ENCODE peak calls at places on chromosomes 4 and X, in five cellular contexts. I is cardiac muscle cell, Y is lung, X is HCT116, Z is H9. M is an unnamed sample. For H3K9me3, the result is how much of the 10 kb centered on the place peaks cover.

GRCh38 chrX:48574270-48575266 is at the start of gene RBM3:
- DNase-seq in I (peak), Y (peak), X (peak), Z (peak), M (peak)

GRCh38 chr4:175427751-175428150 is 384.3 kb downstream of the GPM6A start:
- DNase-seq in I (no peak), Y (no peak), X (no peak), Z (no peak), M (no peak)

GRCh38 chr4:137635108-137635507 is 102.8 kb upstream of the PCDH18 start:
- DNase-seq in I (no peak), Y (no peak), X (no peak), Z (no peak), M (no peak)

GRCh38 chrX:80430826-80431501 is 10.7 kb downstream of the TENT5D start:
- DNase-seq in I (no peak), Y (no peak), X (no peak), Z (no peak), M (peak)

GRCh38 chrX:100976211-100976610 is 6.7 kb downstream of the ARL13A start:
- DNase-seq in I (no peak), Y (no peak), X (no peak), Z (no peak), M (no peak)

GRCh38 chr4:1658581-1658980 is 25.5 kb downstream of the FAM53A start:
- DNase-seq in I (no peak), Y (no peak), X (no peak), Z (no peak), M (no peak)

GRCh38 chr4:55851885-55852284 is 1.6 kb upstream of the EXOC1 start:
- DNase-seq in I (no peak), Y (no peak), X (no peak), Z (no peak), M (no peak)

GRCh38 chr4:85955614-85956295 is 404.1 kb downstream of the MAPK10 start:
- DNase-seq in I (no peak), Y (no peak), X (no peak), Z (no peak), M (no peak)

GRCh38 chrX:24023972-24024664 is 2.9 kb downstream of the KLHL15 start:
- DNase-seq in I (peak), Y (no peak), X (no peak), Z (no peak), M (peak)

GRCh38 chr4:41600243-41600642 is 62.3 kb downstream of the LIMCH1 start:
- DNase-seq in I (no peak), Y (no peak), X (peak), Z (no peak), M (no peak)

GRCh38 chr4:176753049-176753448 is 39.7 kb downstream of the VEGFC start:
- DNase-seq in I (peak), Y (no peak), X (no peak), Z (no peak), M (peak)

GRCh38 chr4:72991889-72992288 is 77.6 kb downstream of the COX18 start:
- DNase-seq in I (no peak), Y (no peak), X (no peak), Z (no peak), M (no peak)

GRCh38 chr4:185115827-185116232 is 27.2 kb upstream of the SLC25A4 start:
- DNase-seq in I (peak), Y (peak), X (no peak), Z (peak), M (peak)

GRCh38 chr4:44629280-44629866 is 22.1 kb downstream of the YIPF7 start:
- DNase-seq in I (peak), Y (no peak), X (peak), Z (peak), M (peak)

GRCh38 chrX:19678941-19679340 is 163.6 kb upstream of the MAP3K15 start:
- DNase-seq in I (no peak), Y (no peak), X (no peak), Z (no peak), M (no peak)

GRCh38 chr4:181261279-181261678 is 981.9 kb upstream of the TENM3 start:
- DNase-seq in I (peak), Y (no peak), X (no peak), Z (no peak), M (peak)

GRCh38 chrX:10423716-10424115 is 196.7 kb downstream of the MID1 start:
- DNase-seq in I (no peak), Y (no peak), X (no peak), Z (no peak), M (no peak)

GRCh38 chr4:40194602-40195161 is 2.1 kb upstream of the RHOH start:
- DNase-seq in I (no peak), Y (no peak), X (no peak), Z (no peak), M (no peak)

GRCh38 chr4:39614487-39615162 is 24.0 kb downstream of the SMIM14 start:
- DNase-seq in I (no peak), Y (no peak), X (no peak), Z (no peak), M (no peak)

GRCh38 chrX:123975180-123975579 is 13.7 kb downstream of the STAG2 start:
- DNase-seq in I (no peak), Y (no peak), X (no peak), Z (no peak), M (no peak)

GRCh38 chr4:101393256-101393655 is 45.9 kb upstream of the PPP3CA start:
- DNase-seq in I (no peak), Y (no peak), X (peak), Z (no peak), M (no peak)

GRCh38 chr4:87982036-87982435 is 6.5 kb downstream of the SPP1 start:
- DNase-seq in I (no peak), Y (no peak), X (no peak), Z (no peak), M (no peak)

GRCh38 chr4:172650758-172651495 is 517.7 kb upstream of the GALNT7 start:
- DNase-seq in I (no peak), Y (no peak), X (no peak), Z (no peak), M (no peak)

GRCh38 chr4:112099701-112100289 is 45.5 kb upstream of the FAM241A start:
- DNase-seq in I (peak), Y (no peak), X (peak), Z (no peak), M (peak)

DNA sequence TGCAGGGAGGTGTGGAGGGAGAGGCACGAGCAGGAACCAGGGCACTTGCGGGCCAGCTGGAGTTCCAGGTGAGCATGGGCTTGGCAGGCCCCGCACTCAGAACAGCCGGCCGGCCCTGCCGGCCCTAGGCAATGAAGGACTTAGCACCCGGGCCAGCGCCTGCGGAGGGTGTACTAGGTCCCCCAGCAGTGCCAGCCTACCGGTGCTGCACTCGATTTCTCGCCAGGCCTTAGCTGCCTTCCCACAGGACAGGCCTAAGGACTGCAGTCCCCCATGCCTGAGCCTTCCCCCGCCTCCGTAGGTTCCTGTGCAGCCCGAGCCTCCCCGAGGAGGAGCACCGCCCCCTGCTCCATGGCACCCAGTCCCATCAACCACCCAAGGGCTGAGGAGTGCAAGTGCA is 18.0 kb upstream of the NFKB1 start:
- DNase-seq in I (no peak), Y (no peak), X (no peak), Z (no peak), M (no peak)
- H3K9me3 ChIP-seq in I (under half), Y (under half), X (under half), Z (under half), M (under half)

GRCh38 chrX:65813245-65813644 is 145.8 kb downstream of the MSN start:
- DNase-seq in I (no peak), Y (no peak), X (no peak), Z (no peak), M (no peak)

GRCh38 chrX:65811558-65812228 is 144.2 kb downstream of the MSN start:
- DNase-seq in I (no peak), Y (no peak), X (no peak), Z (no peak), M (no peak)
- H3K27ac ChIP-seq in I (no peak), Y (no peak), X (no peak), Z (no peak), M (no peak)

DNA sequence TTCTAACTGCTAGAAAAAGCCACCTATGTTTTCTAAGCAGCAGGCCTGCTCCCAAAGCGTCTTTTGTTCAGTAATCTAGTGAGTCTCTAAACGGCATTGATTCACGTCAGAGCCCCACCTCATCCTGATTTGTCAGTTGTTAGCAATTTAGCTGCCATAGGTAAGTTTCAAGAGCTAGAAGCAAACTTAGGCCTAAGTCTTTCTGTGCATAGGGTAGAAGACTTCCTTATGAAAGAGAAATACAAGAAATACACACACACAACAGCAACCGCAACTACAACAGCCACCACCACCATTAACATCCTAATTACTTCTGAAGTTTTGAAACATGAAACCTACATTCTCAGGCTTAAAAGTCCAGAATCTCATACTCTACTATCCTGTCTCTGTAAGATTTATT is 531.1 kb upstream of the SPANXN1 start:
- DNase-seq in I (no peak), Y (no peak), X (no peak), Z (no peak), M (peak)
- H3K9me3 ChIP-seq in I (under half), Y (under half), X (under half), Z (under half), M (under half)

DNA sequence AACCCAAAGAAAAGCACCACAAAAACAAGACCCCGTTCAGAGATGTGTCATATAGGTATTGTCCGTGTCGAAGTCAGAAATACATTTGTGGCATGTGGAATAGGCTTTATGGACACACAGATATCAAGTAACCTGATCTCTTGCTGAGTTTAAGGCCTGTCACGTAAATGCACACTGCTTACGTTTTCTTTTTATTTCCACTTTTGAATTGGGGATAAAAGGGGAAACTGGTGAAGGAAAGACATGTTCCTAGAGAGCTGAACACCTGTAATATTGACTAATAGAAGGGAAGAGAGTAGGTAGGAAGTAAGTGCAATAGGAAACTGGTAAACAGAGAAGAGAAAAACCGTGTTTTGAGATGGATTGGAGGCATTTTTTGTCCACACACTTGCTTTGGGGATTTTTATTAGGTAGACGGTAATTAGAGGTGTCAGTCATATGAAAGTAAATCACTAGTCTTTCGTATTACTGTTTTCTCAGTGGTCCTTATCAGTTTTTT is 24.9 kb downstream of the TMEM131L start:
- DNase-seq in I (no peak), Y (no peak), X (no peak), Z (no peak), M (no peak)
- H3K27ac ChIP-seq in I (no peak), Y (no peak), X (no peak), Z (no peak), M (no peak)

GRCh38 chrX:2360731-2361130 is 140.0 kb downstream of the DHRSX start:
- DNase-seq in I (no peak), Y (no peak), X (no peak), Z (no peak), M (no peak)
- H3K9me3 ChIP-seq in I (under half), Y (under half), X (under half), Z (under half), M (under half)